ENCODE peak calls at places on chromosomes 16 and 17, in four cellular contexts. G, M, D and E are unnamed samples. For H3K36me3, the result is how much of the 10 kb centered on the place peaks cover.

GRCh38 chr17:75505640-75506039 is 9.7 kb downstream of the CASKIN2 start:
- DNase-seq in G (no peak), M (no peak), D (no peak), E (no peak)

GRCh38 chr16:66277311-66278070 is 89.0 kb upstream of the CDH5 start:
- DNase-seq in G (no peak), M (no peak), D (no peak), E (no peak)

GRCh38 chr17:13002761-13003453 is 14.9 kb downstream of the ELAC2 start:
- DNase-seq in G (peak), M (no peak), D (peak), E (peak)

GRCh38 chr16:86631441-86631840 is 53.1 kb downstream of the FOXL1 start:
- DNase-seq in G (no peak), M (no peak), D (no peak), E (no peak)

GRCh38 chr16:67537636-67538591 is 9.3 kb downstream of the RIPOR1 start:
- DNase-seq in G (no peak), M (no peak), D (no peak), E (peak)

GRCh38 chr17:72518333-72518732 is 397.5 kb downstream of the SOX9 start:
- DNase-seq in G (no peak), M (no peak), D (no peak), E (no peak)

GRCh38 chr17:47692895-47693666 is 880 bp upstream of the TBKBP1 start:
- DNase-seq in G (no peak), M (no peak), D (no peak), E (peak)

GRCh38 chr16:30149250-30149885 is 26.3 kb upstream of the MAPK3 start:
- DNase-seq in G (no peak), M (no peak), D (no peak), E (no peak)

GRCh38 chr16:2150418-2151187 is 2.2 kb downstream of the RAB26 start:
- DNase-seq in G (peak), M (no peak), D (no peak), E (peak)

GRCh38 chr17:17403899-17404576 is 72.8 kb upstream of the MED9 start:
- DNase-seq in G (no peak), M (no peak), D (no peak), E (peak)

GRCh38 chr16:67116388-67117311 is 6.9 kb downstream of the PHAF1 start:
- DNase-seq in G (no peak), M (no peak), D (no peak), E (no peak)

GRCh38 chr16:70018254-70018653 is 67.1 kb downstream of the CLEC18A start:
- DNase-seq in G (no peak), M (peak), D (peak), E (peak)

GRCh38 chr16:1887711-1888354 is 15.9 kb upstream of the MEIOB start:
- DNase-seq in G (no peak), M (no peak), D (peak), E (no peak)

GRCh38 chr17:40310882-40311391 is 2.0 kb downstream of the RARA start:
- DNase-seq in G (no peak), M (no peak), D (no peak), E (peak)

GRCh38 chr16:3651461-3652372 is 2.8 kb upstream of the DNASE1 start:
- DNase-seq in G (no peak), M (no peak), D (no peak), E (no peak)

GRCh38 chr17:4175921-4176802 is 33.2 kb downstream of the CYB5D2 start:
- DNase-seq in G (no peak), M (no peak), D (no peak), E (no peak)

GRCh38 chr16:83891742-83892141 is 7.2 kb upstream of the MLYCD start:
- DNase-seq in G (no peak), M (no peak), D (no peak), E (no peak)
- TF ChIP-seq NRF1 in G (no peak), M (no peak), D (no peak), E (no peak)

GRCh38 chr17:1829579-1830257 is at the start of the genes RPA1 and SMYD4:
- DNase-seq in G (peak), M (peak), D (peak), E (peak)

GRCh38 chr17:1830288-1830687 is 483 bp downstream of the RPA1 start:
- DNase-seq in G (no peak), M (no peak), D (no peak), E (peak)

GRCh38 chr17:1834378-1835149 is 4.8 kb downstream of the RPA1 start:
- DNase-seq in G (no peak), M (peak), D (no peak), E (no peak)

DNA sequence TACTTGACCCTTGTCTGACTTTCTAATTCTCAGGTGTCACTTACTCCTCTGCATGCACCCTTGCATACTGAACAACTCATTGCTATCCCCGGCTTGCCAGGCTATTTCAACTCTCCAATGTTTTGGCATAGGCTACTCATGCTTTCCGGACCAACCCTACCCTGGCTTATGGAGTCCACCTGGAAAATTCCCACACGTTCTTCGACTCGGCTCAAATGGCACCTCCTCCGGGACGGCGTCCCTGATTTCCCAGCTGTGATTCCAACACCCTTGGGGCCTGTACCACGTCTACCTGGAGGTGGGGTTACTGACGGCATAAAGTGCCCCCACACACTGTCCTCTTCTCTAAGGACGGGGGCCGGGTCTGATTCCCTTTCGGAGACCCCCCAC is 518 bp downstream of the SMYD4 start:
- DNase-seq in G (no peak), M (no peak), D (no peak), E (no peak)
- TF ChIP-seq RFX5 in G (no peak), M (no peak), D (no peak), E (no peak)

DNA sequence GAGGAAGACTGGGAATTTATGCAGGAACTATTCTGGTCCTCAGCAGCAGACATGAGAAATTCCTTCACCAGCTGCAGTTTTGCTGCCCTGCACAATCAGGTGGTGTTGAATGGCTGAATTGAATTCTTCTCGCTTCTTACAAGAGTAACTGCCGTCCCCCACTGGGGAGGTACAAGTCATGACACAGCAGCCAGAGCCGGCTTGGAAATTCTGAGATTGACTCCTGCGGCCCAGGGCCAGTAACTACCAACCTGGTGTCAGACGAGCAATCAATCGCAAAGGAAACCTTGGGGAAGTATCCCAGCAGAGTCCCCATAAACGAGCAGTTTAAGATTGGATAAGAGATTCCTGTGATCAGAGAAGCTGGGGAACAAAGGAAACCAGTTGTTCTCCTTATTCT is 30.7 kb downstream of the KNOP1 start:
- DNase-seq in G (no peak), M (no peak), D (no peak), E (no peak)
- H3K36me3 ChIP-seq in G (under half), M (under half), D (under half), E (under half)

DNA sequence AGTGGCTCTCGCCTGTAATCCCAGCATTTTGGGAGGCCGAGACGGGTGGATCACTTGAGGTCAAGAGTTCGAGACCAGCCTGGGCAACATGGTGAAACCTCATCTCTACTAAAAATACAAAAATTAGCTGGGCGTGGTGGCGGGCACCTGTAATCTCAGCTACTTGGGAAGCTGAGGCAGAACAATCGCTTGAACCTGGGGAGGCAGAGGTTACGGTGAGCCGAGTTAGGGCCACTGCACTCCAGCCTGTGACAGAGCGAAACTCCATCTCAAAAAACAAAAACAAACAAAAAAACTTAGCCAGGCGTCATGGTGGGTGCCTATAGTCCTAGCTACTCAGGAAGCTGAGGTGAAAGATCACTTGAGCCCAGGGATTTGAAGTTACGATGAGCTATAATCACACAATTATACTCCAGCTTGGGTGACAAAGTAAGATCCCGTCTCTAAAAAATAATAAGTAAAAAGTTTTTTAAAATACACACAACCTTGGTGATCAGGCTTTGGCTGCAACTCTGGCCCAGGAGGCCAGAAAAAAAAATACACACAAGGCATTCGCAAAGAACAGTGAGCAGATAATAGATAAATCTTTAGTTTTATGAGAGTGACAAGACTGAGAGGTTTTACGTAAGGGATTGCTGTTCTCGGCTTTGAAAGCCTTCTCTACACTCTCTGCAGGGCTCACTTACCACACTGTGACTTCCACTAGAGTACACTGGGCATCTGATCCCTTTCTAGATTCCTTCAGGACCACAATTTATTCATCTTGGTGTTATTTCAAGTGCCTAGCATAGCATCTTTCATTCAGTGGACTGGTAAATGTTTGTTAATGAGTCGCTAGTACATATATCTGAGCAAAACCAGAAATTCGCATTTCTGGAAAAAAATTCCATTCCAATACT is 5.9 kb downstream of the GSPT1 start:
- DNase-seq in G (no peak), M (no peak), D (no peak), E (no peak)
- TF ChIP-seq NRF1 in G (no peak), M (no peak), D (no peak), E (no peak)

DNA sequence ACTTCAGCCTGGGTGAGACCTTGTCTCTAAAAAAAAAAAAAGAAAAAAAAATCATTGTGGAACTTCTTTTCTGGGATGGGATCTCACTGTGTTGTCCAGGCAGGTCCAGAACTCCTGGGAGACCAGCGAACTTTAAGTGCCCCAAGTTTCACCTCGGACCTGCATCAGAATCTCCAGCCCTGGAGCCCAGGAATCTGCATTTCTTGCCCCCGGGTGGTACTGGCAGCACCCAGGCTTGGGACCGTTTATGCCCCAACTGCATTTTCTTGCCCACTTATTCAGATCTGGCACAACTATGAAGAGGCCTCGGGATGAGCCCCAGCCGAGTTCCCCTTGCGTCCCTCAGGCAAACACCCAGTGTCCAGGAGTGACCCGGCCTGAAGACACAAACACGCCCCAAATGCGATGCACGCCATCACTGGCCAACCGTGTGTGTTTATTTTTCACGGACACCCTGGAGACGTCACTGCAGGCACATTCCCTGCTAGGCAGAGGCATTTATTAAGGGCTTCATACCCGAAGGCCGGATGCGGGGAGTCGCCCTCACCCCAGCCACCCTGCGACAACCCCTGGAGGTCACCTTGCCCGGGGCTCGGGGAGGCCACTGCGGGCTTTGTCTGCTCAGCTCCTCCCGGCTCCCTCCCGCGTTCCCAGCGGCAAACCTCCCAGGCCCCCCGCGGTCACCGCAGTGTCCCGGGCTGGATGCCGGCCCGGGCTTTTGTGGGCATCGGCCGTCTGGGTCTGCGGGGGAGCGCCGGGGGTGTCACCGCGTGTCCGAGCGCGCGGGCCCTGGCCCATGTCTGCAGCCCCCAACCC is 684 bp upstream of the SPIRE2 start:
- DNase-seq in G (no peak), M (no peak), D (no peak), E (peak)
- TF ChIP-seq RFX5 in G (no peak), M (no peak), D (no peak), E (no peak)

GRCh38 chr17:79535728-79536025 is 75.2 kb downstream of the RBFOX3 start:
- DNase-seq in G (no peak), M (no peak), D (no peak), E (no peak)
- H3K36me3 ChIP-seq in G (under half), M (under half), D (under half), E (under half)

GRCh38 chr17:7015587-7016020 is 3.2 kb downstream of the RNASEK start:
- DNase-seq in G (no peak), M (no peak), D (no peak), E (no peak)
- TF ChIP-seq NRF1 in G (no peak), M (no peak), D (no peak), E (no peak)

GRCh38 chr16:89150981-89151380 is 20.6 kb upstream of the CDH15 start:
- DNase-seq in G (no peak), M (no peak), D (no peak), E (peak)

GRCh38 chr16:89155184-89155679 is 16.3 kb upstream of the CDH15 start:
- DNase-seq in G (no peak), M (no peak), D (no peak), E (no peak)

GRCh38 chr16:89154390-89155183 is 17.0 kb upstream of the CDH15 start:
- DNase-seq in G (no peak), M (no peak), D (no peak), E (no peak)

GRCh38 chr16:89153848-89154271 is 17.7 kb upstream of the CDH15 start:
- DNase-seq in G (no peak), M (no peak), D (no peak), E (no peak)

GRCh38 chr16:89152831-89153700 is 18.5 kb upstream of the CDH15 start:
- DNase-seq in G (no peak), M (no peak), D (no peak), E (no peak)
- TF ChIP-seq RFX5 in G (no peak), M (no peak), D (no peak), E (no peak)